ENCODE peak calls at places on chromosomes 4 and X, in seven cellular contexts. J, S, Y, G, V, O and Z are unnamed samples.
A peak's percentile ranks its signal among the peaks of the same experiment; 100 is the strongest.

GRCh38 chr4:22962186-22962786 is 269.5 kb downstream of the GBA3 start:
- DNase-seq in V (no peak), G (no peak), O (peak; percentile 54), Y (peak; percentile 44), S (no peak), J (peak; percentile 29), Z (no peak)

GRCh38 chr4:180942367-180942916 is 1300.8 kb upstream of the TENM3 start:
- DNase-seq in O (no peak), Y (no peak), V (no peak), J (no peak), S (no peak), G (no peak), Z (no peak)

GRCh38 chr4:47972181-47972580 is 44.3 kb downstream of the CNGA1 start:
- DNase-seq in Y (peak; percentile 66), S (no peak), G (no peak), V (no peak), O (no peak), J (no peak), Z (no peak)

GRCh38 chr4:150283689-150284088 is 205.4 kb downstream of the DCLK2 start:
- DNase-seq in O (no peak), V (no peak), J (no peak), Y (no peak), S (no peak), G (no peak), Z (no peak)

GRCh38 chrX:122115604-122116003 is 1068.2 kb downstream of the GLUD2 start:
- DNase-seq in O (no peak), V (no peak), G (no peak), S (no peak), Y (no peak), J (no peak), Z (no peak)

GRCh38 chrX:136636121-136636520 is 11.8 kb upstream of the CD40LG start:
- DNase-seq in J (no peak), Y (no peak), S (no peak), G (no peak), O (no peak), V (no peak), Z (no peak)

GRCh38 chrX:29965634-29966033 is 249.7 kb upstream of the MAGEB2 start:
- DNase-seq in V (no peak), Y (no peak), S (no peak), J (no peak), G (no peak), O (no peak), Z (no peak)

GRCh38 chr4:88452941-88453340 is 4.0 kb upstream of the HERC5 start:
- DNase-seq in G (no peak), S (no peak), O (no peak), V (no peak), J (no peak), Y (no peak), Z (no peak)

GRCh38 chr4:157741642-157742041 is 431.2 kb downstream of the GASK1B start:
- DNase-seq in O (no peak), Y (no peak), G (no peak), S (no peak), V (no peak), J (no peak), Z (no peak)

GRCh38 chr4:141599853-141600252 is 36.5 kb upstream of the IL15 start:
- DNase-seq in Y (no peak), S (no peak), G (no peak), O (no peak), J (no peak), V (no peak), Z (no peak)

GRCh38 chrX:19739683-19740082 is 147.7 kb downstream of the SH3KBP1 start:
- DNase-seq in S (no peak), Y (peak; percentile 16), G (peak; percentile 79), O (peak; percentile 54), V (no peak), J (peak; percentile 70), Z (peak; percentile 81)

GRCh38 chr4:123325241-123325681 is 71.3 kb upstream of the SPRY1 start:
- DNase-seq in O (no peak), S (no peak), G (no peak), V (peak; percentile 42), J (no peak), Y (peak; percentile 59), Z (no peak)

GRCh38 chr4:76969941-76970529 is 20.5 kb downstream of the SEPTIN11 start:
- DNase-seq in O (no peak), Y (no peak), J (no peak), V (no peak), S (no peak), G (no peak), Z (no peak)

GRCh38 chr4:24226018-24226417 is 336.2 kb upstream of the PPARGC1A start:
- DNase-seq in G (no peak), O (no peak), V (no peak), Y (no peak), J (no peak), S (no peak), Z (no peak)

GRCh38 chr4:167854881-167855280 is 237.5 kb upstream of the ANXA10 start:
- DNase-seq in J (no peak), Y (no peak), G (no peak), V (no peak), O (no peak), S (no peak), Z (no peak)

GRCh38 chr4:84578540-84579409 is 4.2 kb upstream of the CDS1 start:
- DNase-seq in J (peak; percentile 32), S (no peak), V (no peak), G (no peak), Y (peak; percentile 41), O (peak; percentile 62), Z (no peak)

GRCh38 chr4:85780664-85781063 is 305.7 kb downstream of the ARHGAP24 start:
- DNase-seq in J (no peak), Y (no peak), V (no peak), G (no peak), O (no peak), S (no peak), Z (no peak)

GRCh38 chr4:170110290-170110672 is 20.5 kb upstream of the AADAT start:
- DNase-seq in S (no peak), O (no peak), J (no peak), V (no peak), Y (no peak), G (no peak), Z (no peak)

GRCh38 chrX:124421898-124422622 is 75.7 kb downstream of the SH2D1A start:
- DNase-seq in J (no peak), Y (no peak), O (no peak), G (no peak), S (no peak), V (no peak), Z (no peak)

GRCh38 chr4:107665001-107665400 is 55.0 kb downstream of the PAPSS1 start:
- DNase-seq in J (no peak), V (no peak), O (no peak), G (no peak), Y (no peak), S (no peak), Z (no peak)

GRCh38 chrX:81195712-81196111 is 6.0 kb downstream of the HMGN5 start:
- DNase-seq in O (peak; percentile 61), J (peak; percentile 68), S (no peak), V (no peak), G (no peak), Y (peak; percentile 72), Z (no peak)

GRCh38 chrX:1778817-1779216 is 164.0 kb downstream of the ASMT start:
- DNase-seq in Y (no peak), V (no peak), S (no peak), J (no peak), G (no peak), O (no peak), Z (no peak)

GRCh38 chrX:74232859-74233258 is 71.1 kb upstream of the ZCCHC13 start:
- DNase-seq in G (no peak), Y (no peak), V (no peak), O (no peak), S (no peak), J (no peak), Z (no peak)

GRCh38 chrX:150211988-150212387 is 151.1 kb upstream of the MAMLD1 start:
- DNase-seq in V (no peak), S (no peak), J (no peak), O (no peak), G (no peak), Y (no peak), Z (no peak)

GRCh38 chr4:122100508-122100907 is 51.6 kb upstream of the BLTP1 start:
- DNase-seq in G (no peak), V (no peak), Y (no peak), S (no peak), O (no peak), J (no peak), Z (no peak)
- H3K4me1 ChIP-seq in G (no peaks in the 10 kb centered on the region), V (no peaks in the 10 kb centered on the region), Y (no peaks in the 10 kb centered on the region), S (no peaks in the 10 kb centered on the region), O (no peaks in the 10 kb centered on the region), J (no peaks in the 10 kb centered on the region), Z (no peaks in the 10 kb centered on the region)

GRCh38 chr4:136687118-136687517 is 845.2 kb downstream of the PCDH18 start:
- DNase-seq in O (peak; percentile 11), V (no peak), Y (no peak), S (no peak), J (no peak), G (no peak), Z (peak; percentile 61)
- H3K4me3 ChIP-seq in O (no peak overlapping the region), V (no peak overlapping the region), Y (no peak overlapping the region), S (no peak overlapping the region), J (no peak overlapping the region), G (no peak overlapping the region), Z (no peak overlapping the region)

DNA sequence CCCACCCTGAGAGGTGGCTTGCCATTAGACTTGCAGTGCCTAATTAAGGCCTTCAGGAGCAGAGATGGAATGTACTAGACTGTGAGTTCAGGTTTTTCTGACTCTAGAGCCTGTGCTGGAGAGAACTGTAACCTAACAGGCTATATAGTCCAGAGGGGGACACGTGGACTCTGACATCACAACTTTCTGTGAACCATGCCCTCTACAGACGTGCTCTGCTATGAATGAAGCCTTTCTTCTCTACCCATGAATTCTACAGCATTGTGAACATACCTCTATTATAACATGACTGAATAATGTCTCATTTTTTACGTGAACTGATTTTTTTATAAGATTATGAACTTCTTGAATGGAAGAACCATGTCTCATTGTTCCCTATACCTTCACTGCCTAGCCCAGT is 68.8 kb downstream of the EVC2 start:
- DNase-seq in O (no peak), G (no peak), Y (no peak), V (no peak), S (no peak), J (no peak), Z (no peak)
- H3K27ac ChIP-seq in O (no peak overlapping the region), G (no peak overlapping the region), Y (no peak overlapping the region), V (no peak overlapping the region), S (no peak overlapping the region), J (no peak overlapping the region), Z (no peak overlapping the region)

GRCh38 chr4:148786699-148787098 is 344.5 kb upstream of the NR3C2 start:
- DNase-seq in J (peak; percentile 50), V (no peak), G (no peak), S (no peak), O (no peak), Y (no peak), Z (no peak)
- H3K4me1 ChIP-seq in J (no peaks in the 10 kb centered on the region), V (no peaks in the 10 kb centered on the region), G (no peaks in the 10 kb centered on the region), S (no peaks in the 10 kb centered on the region), O (no peaks in the 10 kb centered on the region), Y (no peaks in the 10 kb centered on the region), Z (no peaks in the 10 kb centered on the region)